ENCODE peak calls at places on chromosomes 11 and 22, in seven cellular contexts. J, F, N, I, U, S and C are unnamed samples.
A peak's percentile ranks its signal among the peaks of the same experiment; 100 is the strongest.

GRCh38 chr11:110173775-110174644 is 80.8 kb downstream of the ZC3H12C start:
- DNase-seq in U (peak; percentile 80), I (peak; percentile 54), F (peak; percentile 75), J (peak; percentile 92), N (peak; percentile 82), S (no peak), C (no peak)

GRCh38 chr11:116118138-116118470 is 613.9 kb upstream of the CADM1 start:
- DNase-seq in S (no peak), U (no peak), F (no peak), J (no peak), I (no peak), N (no peak), C (no peak)

GRCh38 chr11:30533445-30533947 is 52.7 kb downstream of the MPPED2 start:
- DNase-seq in U (no peak), J (no peak), F (no peak), S (no peak), I (no peak), N (no peak), C (no peak)

GRCh38 chr11:107898270-107898669 is 30.0 kb upstream of the RAB39A start:
- DNase-seq in J (peak; percentile 62), N (no peak), S (no peak), I (peak; percentile 51), U (no peak), F (peak; percentile 53), C (peak; percentile 11)

GRCh38 chr22:19620742-19621371 is 93.4 kb upstream of the SEPTIN5 start:
- DNase-seq in I (no peak), N (no peak), F (no peak), J (no peak), S (no peak), U (no peak), C (no peak)

GRCh38 chr11:61910473-61911123 is 6.8 kb downstream of the RAB3IL1 start:
- DNase-seq in F (no peak), S (no peak), U (peak; percentile 60), N (no peak), J (no peak), I (no peak), C (no peak)

GRCh38 chr11:44917741-44918140 is 32.9 kb downstream of the TP53I11 start:
- DNase-seq in J (no peak), F (no peak), S (no peak), N (no peak), U (no peak), I (no peak), C (no peak)

GRCh38 chr22:50298266-50298637 is 9.2 kb downstream of the PLXNB2 start:
- DNase-seq in J (no peak), S (no peak), N (no peak), I (no peak), F (no peak), U (no peak), C (no peak)

GRCh38 chr11:122664188-122664587 is 8.7 kb downstream of the UBASH3B start:
- DNase-seq in I (no peak), J (no peak), N (no peak), U (no peak), S (no peak), F (no peak), C (no peak)

GRCh38 chr22:36916034-36916433 is 2.6 kb downstream of the CSF2RB start:
- DNase-seq in U (no peak), N (no peak), J (no peak), F (no peak), S (no peak), I (no peak), C (no peak)

GRCh38 chr11:31812392-31813241 is 1.5 kb upstream of the PAX6 start:
- DNase-seq in U (no peak), F (no peak), J (peak; percentile 51), S (no peak), N (peak; percentile 54), I (peak; percentile 58), C (no peak)

GRCh38 chr22:44702479-44703219 is 645 bp downstream of the PRR5 start:
- DNase-seq in F (no peak), I (no peak), S (no peak), U (no peak), J (peak; percentile 78), N (peak; percentile 50), C (no peak)
- TF ChIP-seq CTCF in F (no peak), I (no peak), S (peak; percentile 45), U (no peak), J (no peak), N (no peak), C (no peak)

DNA sequence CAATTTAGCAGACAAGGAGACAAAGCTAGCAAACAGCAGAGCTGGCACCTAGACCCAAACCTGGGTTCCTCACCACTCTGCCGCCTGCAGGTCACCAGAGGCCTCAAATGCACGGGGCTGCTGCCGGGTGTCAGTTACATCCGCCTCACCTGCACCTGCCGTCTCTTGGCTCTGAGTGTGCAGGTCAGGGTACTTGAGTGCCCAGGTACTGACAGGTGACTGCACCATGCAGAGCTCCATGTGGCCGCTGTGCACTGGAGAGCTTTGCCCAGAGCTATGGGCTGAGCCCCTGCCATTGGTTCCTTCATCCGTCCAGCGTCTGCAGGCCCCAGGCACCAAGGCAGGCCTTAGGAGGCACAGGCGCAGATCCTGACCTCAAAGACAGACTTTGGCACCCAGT is 35.0 kb downstream of the PDGFB start:
- DNase-seq in U (peak; percentile 46), S (no peak), F (no peak), I (no peak), N (no peak), J (no peak), C (no peak)
- TF ChIP-seq CTCF in U (no peak), S (no peak), F (no peak), I (no peak), N (no peak), J (peak; percentile 25), C (no peak)

GRCh38 chr11:33685061-33685460 is 15.6 kb downstream of the C11orf91 start:
- DNase-seq in J (no peak), I (no peak), S (no peak), N (no peak), F (no peak), U (no peak), C (no peak)
- TF ChIP-seq CTCF in J (no peak), I (no peak), S (no peak), N (no peak), F (no peak), U (no peak), C (no peak)

GRCh38 chr11:19263333-19263732 is 22.6 kb upstream of the E2F8 start:
- DNase-seq in J (no peak), I (no peak), N (no peak), U (no peak), F (no peak), S (no peak), C (no peak)
- TF ChIP-seq CTCF in J (no peak), I (no peak), N (no peak), U (no peak), F (no peak), S (no peak), C (no peak)

GRCh38 chr11:65095974-65096806 is at the start of gene VPS51:
- DNase-seq in S (no peak), N (peak; percentile 85), F (peak; percentile 94), U (peak; percentile 94), I (peak; percentile 92), J (peak; percentile 98), C (peak; percentile 78)
- TF ChIP-seq CTCF in S (no peak), N (no peak), F (no peak), U (peak; percentile 20), I (no peak), J (no peak), C (no peak)

DNA sequence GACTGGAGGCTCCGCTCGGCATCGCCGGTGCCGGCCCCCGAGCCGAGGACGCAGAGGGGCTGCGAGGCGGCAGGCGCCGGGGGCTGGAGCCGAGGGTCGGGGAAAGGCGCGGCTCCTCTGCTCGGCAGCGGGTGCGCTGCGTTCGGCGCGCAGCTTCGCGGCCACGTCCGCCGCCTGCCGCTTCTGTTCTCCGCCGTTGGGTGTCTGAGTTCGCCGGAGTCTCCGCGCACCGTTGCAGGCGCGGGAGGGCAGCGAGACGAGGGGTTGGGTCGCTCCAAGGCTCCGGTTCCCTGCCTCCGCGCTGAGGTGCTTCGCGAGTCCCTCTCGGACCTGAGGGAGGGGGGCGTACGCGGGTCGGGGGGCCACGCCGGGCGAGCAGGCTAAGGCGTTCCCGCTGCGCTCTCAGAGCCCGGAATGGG is 350 bp downstream of the MN1 start:
- DNase-seq in I (peak; percentile 56), N (peak; percentile 65), F (peak; percentile 30), J (peak; percentile 70), U (no peak), S (no peak), C (no peak)
- TF ChIP-seq CTCF in I (no peak), N (no peak), F (no peak), J (no peak), U (no peak), S (peak; percentile 4), C (no peak)

GRCh38 chr11:114610984-114611944 is 15.7 kb upstream of the NXPE4 start:
- DNase-seq in S (no peak), U (no peak), I (no peak), J (peak; percentile 1), N (no peak), F (peak; percentile 4), C (no peak)
- TF ChIP-seq CTCF in S (no peak), U (no peak), I (no peak), J (peak; percentile 43), N (no peak), F (no peak), C (no peak)

GRCh38 chr11:65912840-65913239 is 6.0 kb downstream of the C11orf68 start:
- DNase-seq in S (no peak), N (no peak), F (peak; percentile 55), J (no peak), U (no peak), I (no peak), C (peak; percentile 56)

GRCh38 chr11:65907878-65908277 is 7.7 kb upstream of the FOSL1 start:
- DNase-seq in S (no peak), F (no peak), J (no peak), N (no peak), I (no peak), U (no peak), C (no peak)

GRCh38 chr11:65915821-65916251 is 3.0 kb downstream of the C11orf68 start:
- DNase-seq in N (no peak), S (peak; percentile 89), U (peak; percentile 97), J (peak; percentile 44), F (peak; percentile 94), I (no peak), C (peak; percentile 94)

GRCh38 chr11:65915101-65915820 is 3.6 kb downstream of the C11orf68 start:
- DNase-seq in N (no peak), U (no peak), S (no peak), F (no peak), I (no peak), J (no peak), C (no peak)

DNA sequence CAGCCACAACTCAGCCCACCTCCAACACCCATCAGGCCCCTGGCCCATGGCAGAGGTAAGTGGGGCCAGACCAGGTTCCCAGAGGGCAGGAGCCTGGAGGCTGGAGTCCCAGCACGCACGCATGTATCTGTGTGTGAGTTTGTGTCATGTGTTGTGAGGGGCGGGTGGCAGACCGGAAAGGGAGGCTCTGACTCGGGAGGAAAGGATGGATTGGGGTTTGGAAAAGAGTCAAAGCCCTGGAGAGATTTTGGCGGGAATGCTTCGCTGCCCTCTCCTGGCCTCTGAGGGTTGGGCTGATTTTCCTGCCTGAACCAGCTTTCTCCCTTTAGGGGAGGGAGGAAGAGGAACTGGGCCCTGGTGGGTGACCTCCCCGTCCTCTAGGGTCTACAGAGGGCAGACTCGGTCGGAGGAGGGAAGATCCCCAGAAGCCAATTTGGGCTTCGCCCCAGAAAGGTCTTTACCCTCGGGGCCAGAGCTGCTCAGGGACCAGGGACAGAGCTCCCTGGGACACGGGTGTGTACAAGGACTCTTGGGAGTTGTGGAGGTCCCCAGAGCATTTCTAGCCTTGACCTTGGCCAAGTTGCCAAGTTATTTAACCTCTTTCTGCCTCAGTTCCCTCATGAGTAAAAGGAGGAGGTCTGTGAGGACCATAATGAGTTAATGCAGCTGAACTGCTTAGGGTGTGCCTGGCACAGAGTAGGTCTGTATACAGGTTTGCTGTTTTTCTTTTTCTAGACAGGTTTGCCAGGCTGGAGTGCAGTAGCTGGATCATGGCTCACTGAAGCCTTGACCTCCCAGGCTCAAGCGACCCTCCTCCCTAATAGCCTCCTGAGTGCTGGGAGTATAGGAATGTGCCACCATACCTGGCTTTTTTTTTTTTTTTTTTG is 6.9 kb downstream of the C11orf68 start:
- DNase-seq in U (peak; percentile 90), I (no peak), F (peak; percentile 79), J (peak; percentile 84), N (peak; percentile 31), S (peak; percentile 67), C (peak; percentile 75)
- TF ChIP-seq CTCF in U (peak; percentile 47), I (no peak), F (peak; percentile 43), J (peak; percentile 68), N (no peak), S (peak; percentile 37), C (peak; percentile 50)